ENCODE peak calls at places on chromosome 21, in seven cellular contexts. One of them, this sample, is unnamed.
A peak's percentile ranks its signal among the peaks of the same experiment; 100 is the strongest.

GRCh38 chr21:8991088-8991907 is 1530.1 kb upstream of the TPTE start:
- DNase-seq in NCI-H1417 treated with DMSO at 0.1 percent for 48 hours: no peak
- DNase-seq in ovary: no peak
- DNase-seq in AG09319: no peak
- DNase-seq in NCI-H1092 treated with DMSO at 0.1 percent for 48 hours: no peak
- DNase-seq in stimulated activated CD8-positive, alpha-beta memory T cell treated with anti-CD3 and anti-CD28 coated beads, Interleukin-7, amount 100 ng/mL, for 1 hour: no peak
- DNase-seq in iPS DF 19.7: peak; percentile 96
- DNase-seq in this sample: no peak

GRCh38 chr21:29805110-29805509 is 134.7 kb downstream of the GRIK1 start:
- DNase-seq in NCI-H1417 treated with DMSO at 0.1 percent for 48 hours: no peak
- DNase-seq in iPS DF 19.7: no peak
- DNase-seq in AG09319: no peak
- DNase-seq in ovary: no peak
- DNase-seq in stimulated activated CD8-positive, alpha-beta memory T cell treated with anti-CD3 and anti-CD28 coated beads, Interleukin-7, amount 100 ng/mL, for 1 hour: no peak
- DNase-seq in NCI-H1092 treated with DMSO at 0.1 percent for 48 hours: no peak
- DNase-seq in this sample: no peak

GRCh38 chr21:36565616-36566015 is 85.7 kb upstream of the CLDN14 start:
- DNase-seq in NCI-H1417 treated with DMSO at 0.1 percent for 48 hours: no peak
- DNase-seq in NCI-H1092 treated with DMSO at 0.1 percent for 48 hours: no peak
- DNase-seq in stimulated activated CD8-positive, alpha-beta memory T cell treated with anti-CD3 and anti-CD28 coated beads, Interleukin-7, amount 100 ng/mL, for 1 hour: no peak
- DNase-seq in iPS DF 19.7: no peak
- DNase-seq in ovary: no peak
- DNase-seq in AG09319: no peak
- DNase-seq in this sample: no peak

GRCh38 chr21:35932232-35932911 is 128.0 kb downstream of the SETD4 start:
- DNase-seq in iPS DF 19.7: no peak
- DNase-seq in NCI-H1092 treated with DMSO at 0.1 percent for 48 hours: peak; percentile 80
- DNase-seq in ovary: peak; percentile 27
- DNase-seq in stimulated activated CD8-positive, alpha-beta memory T cell treated with anti-CD3 and anti-CD28 coated beads, Interleukin-7, amount 100 ng/mL, for 1 hour: no peak
- DNase-seq in NCI-H1417 treated with DMSO at 0.1 percent for 48 hours: no peak
- DNase-seq in AG09319: peak; percentile 5
- DNase-seq in this sample: no peak

GRCh38 chr21:42285569-42286245 is 29.5 kb downstream of the TFF3 start:
- DNase-seq in stimulated activated CD8-positive, alpha-beta memory T cell treated with anti-CD3 and anti-CD28 coated beads, Interleukin-7, amount 100 ng/mL, for 1 hour: no peak
- DNase-seq in ovary: no peak
- DNase-seq in NCI-H1092 treated with DMSO at 0.1 percent for 48 hours: no peak
- DNase-seq in AG09319: no peak
- DNase-seq in iPS DF 19.7: no peak
- DNase-seq in NCI-H1417 treated with DMSO at 0.1 percent for 48 hours: no peak
- DNase-seq in this sample: no peak

GRCh38 chr21:21559285-21560045 is 561.3 kb downstream of the NCAM2 start:
- DNase-seq in stimulated activated CD8-positive, alpha-beta memory T cell treated with anti-CD3 and anti-CD28 coated beads, Interleukin-7, amount 100 ng/mL, for 1 hour: no peak
- DNase-seq in AG09319: no peak
- DNase-seq in NCI-H1092 treated with DMSO at 0.1 percent for 48 hours: no peak
- DNase-seq in NCI-H1417 treated with DMSO at 0.1 percent for 48 hours: no peak
- DNase-seq in iPS DF 19.7: no peak
- DNase-seq in ovary: no peak
- DNase-seq in this sample: no peak

GRCh38 chr21:35627462-35627861 is 432.9 kb downstream of the SETD4 start:
- DNase-seq in ovary: no peak
- DNase-seq in stimulated activated CD8-positive, alpha-beta memory T cell treated with anti-CD3 and anti-CD28 coated beads, Interleukin-7, amount 100 ng/mL, for 1 hour: no peak
- DNase-seq in iPS DF 19.7: no peak
- DNase-seq in AG09319: no peak
- DNase-seq in NCI-H1417 treated with DMSO at 0.1 percent for 48 hours: no peak
- DNase-seq in NCI-H1092 treated with DMSO at 0.1 percent for 48 hours: no peak
- DNase-seq in this sample: no peak

GRCh38 chr21:34580181-34580700 is 34.7 kb downstream of the RCAN1 start:
- DNase-seq in stimulated activated CD8-positive, alpha-beta memory T cell treated with anti-CD3 and anti-CD28 coated beads, Interleukin-7, amount 100 ng/mL, for 1 hour: no peak
- DNase-seq in AG09319: no peak
- DNase-seq in NCI-H1417 treated with DMSO at 0.1 percent for 48 hours: no peak
- DNase-seq in ovary: no peak
- DNase-seq in iPS DF 19.7: no peak
- DNase-seq in NCI-H1092 treated with DMSO at 0.1 percent for 48 hours: no peak
- DNase-seq in this sample: no peak

GRCh38 chr21:44758781-44759627 is 42.6 kb downstream of the UBE2G2 start:
- DNase-seq in iPS DF 19.7: no peak
- DNase-seq in AG09319: no peak
- DNase-seq in NCI-H1417 treated with DMSO at 0.1 percent for 48 hours: no peak
- DNase-seq in NCI-H1092 treated with DMSO at 0.1 percent for 48 hours: no peak
- DNase-seq in stimulated activated CD8-positive, alpha-beta memory T cell treated with anti-CD3 and anti-CD28 coated beads, Interleukin-7, amount 100 ng/mL, for 1 hour: no peak
- DNase-seq in ovary: no peak
- DNase-seq in this sample: no peak

GRCh38 chr21:19468981-19469715 is 1065.6 kb upstream of the TMPRSS15 start:
- DNase-seq in iPS DF 19.7: no peak
- DNase-seq in AG09319: no peak
- DNase-seq in NCI-H1417 treated with DMSO at 0.1 percent for 48 hours: no peak
- DNase-seq in NCI-H1092 treated with DMSO at 0.1 percent for 48 hours: no peak
- DNase-seq in ovary: no peak
- DNase-seq in stimulated activated CD8-positive, alpha-beta memory T cell treated with anti-CD3 and anti-CD28 coated beads, Interleukin-7, amount 100 ng/mL, for 1 hour: no peak
- DNase-seq in this sample: no peak

GRCh38 chr21:35265170-35265877 is 216.2 kb upstream of the RUNX1 start:
- DNase-seq in NCI-H1092 treated with DMSO at 0.1 percent for 48 hours: no peak
- DNase-seq in AG09319: no peak
- DNase-seq in ovary: no peak
- DNase-seq in NCI-H1417 treated with DMSO at 0.1 percent for 48 hours: no peak
- DNase-seq in stimulated activated CD8-positive, alpha-beta memory T cell treated with anti-CD3 and anti-CD28 coated beads, Interleukin-7, amount 100 ng/mL, for 1 hour: no peak
- DNase-seq in iPS DF 19.7: no peak
- DNase-seq in this sample: no peak

GRCh38 chr21:41601573-41602371 is 93.8 kb upstream of the TMPRSS2 start:
- DNase-seq in ovary: no peak
- DNase-seq in AG09319: peak; percentile 10
- DNase-seq in iPS DF 19.7: no peak
- DNase-seq in NCI-H1092 treated with DMSO at 0.1 percent for 48 hours: peak; percentile 9
- DNase-seq in stimulated activated CD8-positive, alpha-beta memory T cell treated with anti-CD3 and anti-CD28 coated beads, Interleukin-7, amount 100 ng/mL, for 1 hour: no peak
- DNase-seq in NCI-H1417 treated with DMSO at 0.1 percent for 48 hours: no peak
- DNase-seq in this sample: no peak

GRCh38 chr21:42039470-42039901 is 29.3 kb upstream of the ZBTB21 start:
- DNase-seq in iPS DF 19.7: no peak
- DNase-seq in stimulated activated CD8-positive, alpha-beta memory T cell treated with anti-CD3 and anti-CD28 coated beads, Interleukin-7, amount 100 ng/mL, for 1 hour: no peak
- DNase-seq in NCI-H1417 treated with DMSO at 0.1 percent for 48 hours: no peak
- DNase-seq in ovary: no peak
- DNase-seq in NCI-H1092 treated with DMSO at 0.1 percent for 48 hours: no peak
- DNase-seq in AG09319: peak; percentile 27
- DNase-seq in this sample: no peak

GRCh38 chr21:41931041-41931451 is 22.8 kb downstream of the C2CD2 start:
- DNase-seq in NCI-H1092 treated with DMSO at 0.1 percent for 48 hours: no peak
- DNase-seq in NCI-H1417 treated with DMSO at 0.1 percent for 48 hours: no peak
- DNase-seq in AG09319: no peak
- DNase-seq in stimulated activated CD8-positive, alpha-beta memory T cell treated with anti-CD3 and anti-CD28 coated beads, Interleukin-7, amount 100 ng/mL, for 1 hour: no peak
- DNase-seq in ovary: no peak
- DNase-seq in iPS DF 19.7: no peak
- DNase-seq in this sample: no peak

GRCh38 chr21:46390603-46391545 is 66.9 kb downstream of the PCNT start:
- DNase-seq in iPS DF 19.7: no peak
- DNase-seq in NCI-H1092 treated with DMSO at 0.1 percent for 48 hours: no peak
- DNase-seq in stimulated activated CD8-positive, alpha-beta memory T cell treated with anti-CD3 and anti-CD28 coated beads, Interleukin-7, amount 100 ng/mL, for 1 hour: no peak
- DNase-seq in AG09319: no peak
- DNase-seq in NCI-H1417 treated with DMSO at 0.1 percent for 48 hours: no peak
- DNase-seq in ovary: no peak
- DNase-seq in this sample: no peak

GRCh38 chr21:45541221-45542039 is 810 bp downstream of the SLC19A1 start:
- DNase-seq in NCI-H1417 treated with DMSO at 0.1 percent for 48 hours: no peak
- DNase-seq in iPS DF 19.7: no peak
- DNase-seq in AG09319: no peak
- DNase-seq in ovary: peak; percentile 75
- DNase-seq in NCI-H1092 treated with DMSO at 0.1 percent for 48 hours: peak; percentile 30
- DNase-seq in stimulated activated CD8-positive, alpha-beta memory T cell treated with anti-CD3 and anti-CD28 coated beads, Interleukin-7, amount 100 ng/mL, for 1 hour: peak; percentile 20
- DNase-seq in this sample: no peak

GRCh38 chr21:19461481-19462205 is 1058.1 kb upstream of the TMPRSS15 start:
- DNase-seq in NCI-H1417 treated with DMSO at 0.1 percent for 48 hours: no peak
- DNase-seq in ovary: no peak
- DNase-seq in AG09319: no peak
- DNase-seq in iPS DF 19.7: no peak
- DNase-seq in NCI-H1092 treated with DMSO at 0.1 percent for 48 hours: no peak
- DNase-seq in stimulated activated CD8-positive, alpha-beta memory T cell treated with anti-CD3 and anti-CD28 coated beads, Interleukin-7, amount 100 ng/mL, for 1 hour: no peak
- DNase-seq in this sample: no peak

GRCh38 chr21:43597052-43597451 is 62.2 kb downstream of the HSF2BP start:
- DNase-seq in AG09319: no peak
- DNase-seq in NCI-H1092 treated with DMSO at 0.1 percent for 48 hours: no peak
- DNase-seq in stimulated activated CD8-positive, alpha-beta memory T cell treated with anti-CD3 and anti-CD28 coated beads, Interleukin-7, amount 100 ng/mL, for 1 hour: no peak
- DNase-seq in ovary: no peak
- DNase-seq in iPS DF 19.7: no peak
- DNase-seq in NCI-H1417 treated with DMSO at 0.1 percent for 48 hours: no peak
- DNase-seq in this sample: no peak

GRCh38 chr21:36994501-36995189 is 11.9 kb upstream of the RIPPLY3 start:
- DNase-seq in iPS DF 19.7: no peak
- DNase-seq in NCI-H1417 treated with DMSO at 0.1 percent for 48 hours: no peak
- DNase-seq in NCI-H1092 treated with DMSO at 0.1 percent for 48 hours: no peak
- DNase-seq in AG09319: no peak
- DNase-seq in stimulated activated CD8-positive, alpha-beta memory T cell treated with anti-CD3 and anti-CD28 coated beads, Interleukin-7, amount 100 ng/mL, for 1 hour: no peak
- DNase-seq in ovary: no peak
- DNase-seq in this sample: no peak

GRCh38 chr21:46661211-46661625 is 25.7 kb downstream of the PRMT2 start:
- DNase-seq in NCI-H1417 treated with DMSO at 0.1 percent for 48 hours: no peak
- DNase-seq in NCI-H1092 treated with DMSO at 0.1 percent for 48 hours: peak; percentile 48
- DNase-seq in ovary: peak; percentile 71
- DNase-seq in iPS DF 19.7: no peak
- DNase-seq in AG09319: peak; percentile 68
- DNase-seq in stimulated activated CD8-positive, alpha-beta memory T cell treated with anti-CD3 and anti-CD28 coated beads, Interleukin-7, amount 100 ng/mL, for 1 hour: no peak
- DNase-seq in this sample: no peak

GRCh38 chr21:42262826-42263225 is 43.9 kb downstream of the ABCG1 start:
- DNase-seq in NCI-H1417 treated with DMSO at 0.1 percent for 48 hours: no peak
- DNase-seq in AG09319: no peak
- DNase-seq in NCI-H1092 treated with DMSO at 0.1 percent for 48 hours: peak; percentile 5
- DNase-seq in iPS DF 19.7: no peak
- DNase-seq in stimulated activated CD8-positive, alpha-beta memory T cell treated with anti-CD3 and anti-CD28 coated beads, Interleukin-7, amount 100 ng/mL, for 1 hour: no peak
- DNase-seq in ovary: peak; percentile 57
- DNase-seq in this sample: no peak

GRCh38 chr21:34877485-34878128 is 171.5 kb downstream of the RUNX1 start:
- DNase-seq in ovary: no peak
- DNase-seq in AG09319: no peak
- DNase-seq in stimulated activated CD8-positive, alpha-beta memory T cell treated with anti-CD3 and anti-CD28 coated beads, Interleukin-7, amount 100 ng/mL, for 1 hour: no peak
- DNase-seq in NCI-H1092 treated with DMSO at 0.1 percent for 48 hours: peak; percentile 48
- DNase-seq in iPS DF 19.7: no peak
- DNase-seq in NCI-H1417 treated with DMSO at 0.1 percent for 48 hours: no peak
- DNase-seq in this sample: no peak

GRCh38 chr21:42655797-42656770 is 2.7 kb downstream of the PDE9A start:
- DNase-seq in ovary: no peak
- DNase-seq in NCI-H1417 treated with DMSO at 0.1 percent for 48 hours: no peak
- DNase-seq in stimulated activated CD8-positive, alpha-beta memory T cell treated with anti-CD3 and anti-CD28 coated beads, Interleukin-7, amount 100 ng/mL, for 1 hour: no peak
- DNase-seq in iPS DF 19.7: no peak
- DNase-seq in AG09319: no peak
- DNase-seq in NCI-H1092 treated with DMSO at 0.1 percent for 48 hours: no peak
- DNase-seq in this sample: no peak

GRCh38 chr21:15004721-15005370 is 60.0 kb downstream of the NRIP1 start:
- DNase-seq in AG09319: no peak
- DNase-seq in NCI-H1092 treated with DMSO at 0.1 percent for 48 hours: no peak
- DNase-seq in iPS DF 19.7: no peak
- DNase-seq in NCI-H1417 treated with DMSO at 0.1 percent for 48 hours: no peak
- DNase-seq in ovary: no peak
- DNase-seq in stimulated activated CD8-positive, alpha-beta memory T cell treated with anti-CD3 and anti-CD28 coated beads, Interleukin-7, amount 100 ng/mL, for 1 hour: no peak
- DNase-seq in this sample: no peak

GRCh38 chr21:43810505-43811261 is 21.3 kb downstream of the RRP1 start:
- DNase-seq in AG09319: no peak
- DNase-seq in ovary: peak; percentile 84
- DNase-seq in stimulated activated CD8-positive, alpha-beta memory T cell treated with anti-CD3 and anti-CD28 coated beads, Interleukin-7, amount 100 ng/mL, for 1 hour: peak; percentile 70
- DNase-seq in NCI-H1092 treated with DMSO at 0.1 percent for 48 hours: peak; percentile 50
- DNase-seq in iPS DF 19.7: no peak
- DNase-seq in NCI-H1417 treated with DMSO at 0.1 percent for 48 hours: no peak
- DNase-seq in this sample: no peak

GRCh38 chr21:41133896-41134522 is 34.0 kb upstream of the BACE2 start:
- DNase-seq in stimulated activated CD8-positive, alpha-beta memory T cell treated with anti-CD3 and anti-CD28 coated beads, Interleukin-7, amount 100 ng/mL, for 1 hour: no peak
- DNase-seq in NCI-H1417 treated with DMSO at 0.1 percent for 48 hours: no peak
- DNase-seq in ovary: no peak
- DNase-seq in AG09319: no peak
- DNase-seq in iPS DF 19.7: no peak
- DNase-seq in NCI-H1092 treated with DMSO at 0.1 percent for 48 hours: peak; percentile 46
- DNase-seq in this sample: no peak

GRCh38 chr21:36235058-36235582 is 78.5 kb downstream of the DOP1B start:
- DNase-seq in stimulated activated CD8-positive, alpha-beta memory T cell treated with anti-CD3 and anti-CD28 coated beads, Interleukin-7, amount 100 ng/mL, for 1 hour: no peak
- DNase-seq in iPS DF 19.7: no peak
- DNase-seq in AG09319: no peak
- DNase-seq in ovary: no peak
- DNase-seq in NCI-H1417 treated with DMSO at 0.1 percent for 48 hours: no peak
- DNase-seq in NCI-H1092 treated with DMSO at 0.1 percent for 48 hours: no peak
- DNase-seq in this sample: no peak

GRCh38 chr21:35868005-35868868 is 192.1 kb downstream of the SETD4 start:
- DNase-seq in AG09319: no peak
- DNase-seq in NCI-H1417 treated with DMSO at 0.1 percent for 48 hours: no peak
- DNase-seq in ovary: no peak
- DNase-seq in iPS DF 19.7: no peak
- DNase-seq in NCI-H1092 treated with DMSO at 0.1 percent for 48 hours: no peak
- DNase-seq in stimulated activated CD8-positive, alpha-beta memory T cell treated with anti-CD3 and anti-CD28 coated beads, Interleukin-7, amount 100 ng/mL, for 1 hour: no peak
- DNase-seq in this sample: no peak

GRCh38 chr21:44574457-44575306 is 1.2 kb downstream of the KRTAP10-4 start:
- DNase-seq in AG09319: no peak
- DNase-seq in NCI-H1417 treated with DMSO at 0.1 percent for 48 hours: no peak
- DNase-seq in iPS DF 19.7: no peak
- DNase-seq in stimulated activated CD8-positive, alpha-beta memory T cell treated with anti-CD3 and anti-CD28 coated beads, Interleukin-7, amount 100 ng/mL, for 1 hour: no peak
- DNase-seq in ovary: no peak
- DNase-seq in NCI-H1092 treated with DMSO at 0.1 percent for 48 hours: no peak
- DNase-seq in this sample: no peak

GRCh38 chr21:45888361-45889009 is 93.1 kb upstream of the COL6A1 start:
- DNase-seq in NCI-H1417 treated with DMSO at 0.1 percent for 48 hours: no peak
- DNase-seq in stimulated activated CD8-positive, alpha-beta memory T cell treated with anti-CD3 and anti-CD28 coated beads, Interleukin-7, amount 100 ng/mL, for 1 hour: no peak
- DNase-seq in AG09319: no peak
- DNase-seq in ovary: no peak
- DNase-seq in iPS DF 19.7: no peak
- DNase-seq in NCI-H1092 treated with DMSO at 0.1 percent for 48 hours: peak; percentile 44
- DNase-seq in this sample: no peak

GRCh38 chr21:44300262-44300959 is 558 bp downstream of the PFKL start:
- DNase-seq in NCI-H1417 treated with DMSO at 0.1 percent for 48 hours: no peak
- DNase-seq in NCI-H1092 treated with DMSO at 0.1 percent for 48 hours: peak; percentile 26
- DNase-seq in iPS DF 19.7: no peak
- DNase-seq in ovary: peak; percentile 72
- DNase-seq in AG09319: no peak
- DNase-seq in stimulated activated CD8-positive, alpha-beta memory T cell treated with anti-CD3 and anti-CD28 coated beads, Interleukin-7, amount 100 ng/mL, for 1 hour: peak; percentile 25
- DNase-seq in this sample: no peak

GRCh38 chr21:34942911-34943310 is 106.2 kb downstream of the RUNX1 start:
- DNase-seq in ovary: no peak
- DNase-seq in NCI-H1092 treated with DMSO at 0.1 percent for 48 hours: no peak
- DNase-seq in AG09319: no peak
- DNase-seq in NCI-H1417 treated with DMSO at 0.1 percent for 48 hours: no peak
- DNase-seq in stimulated activated CD8-positive, alpha-beta memory T cell treated with anti-CD3 and anti-CD28 coated beads, Interleukin-7, amount 100 ng/mL, for 1 hour: no peak
- DNase-seq in iPS DF 19.7: no peak
- DNase-seq in this sample: no peak

GRCh38 chr21:24280591-24280990 is 1326.7 kb downstream of the MRPL39 start:
- DNase-seq in iPS DF 19.7: no peak
- DNase-seq in NCI-H1092 treated with DMSO at 0.1 percent for 48 hours: no peak
- DNase-seq in stimulated activated CD8-positive, alpha-beta memory T cell treated with anti-CD3 and anti-CD28 coated beads, Interleukin-7, amount 100 ng/mL, for 1 hour: no peak
- DNase-seq in ovary: no peak
- DNase-seq in AG09319: no peak
- DNase-seq in NCI-H1417 treated with DMSO at 0.1 percent for 48 hours: no peak
- DNase-seq in this sample: no peak

GRCh38 chr21:45154511-45155508 is 80.4 kb downstream of the ADARB1 start:
- DNase-seq in stimulated activated CD8-positive, alpha-beta memory T cell treated with anti-CD3 and anti-CD28 coated beads, Interleukin-7, amount 100 ng/mL, for 1 hour: no peak
- DNase-seq in AG09319: no peak
- DNase-seq in ovary: no peak
- DNase-seq in NCI-H1092 treated with DMSO at 0.1 percent for 48 hours: peak; percentile 19
- DNase-seq in NCI-H1417 treated with DMSO at 0.1 percent for 48 hours: no peak
- DNase-seq in iPS DF 19.7: no peak
- DNase-seq in this sample: no peak

GRCh38 chr21:42319851-42320602 is 4.8 kb upstream of the TFF3 start:
- DNase-seq in stimulated activated CD8-positive, alpha-beta memory T cell treated with anti-CD3 and anti-CD28 coated beads, Interleukin-7, amount 100 ng/mL, for 1 hour: no peak
- DNase-seq in AG09319: no peak
- DNase-seq in iPS DF 19.7: no peak
- DNase-seq in NCI-H1417 treated with DMSO at 0.1 percent for 48 hours: no peak
- DNase-seq in NCI-H1092 treated with DMSO at 0.1 percent for 48 hours: no peak
- DNase-seq in ovary: no peak
- DNase-seq in this sample: no peak

GRCh38 chr21:41953831-41954653 is at the start of gene C2CD2:
- DNase-seq in iPS DF 19.7: no peak
- DNase-seq in ovary: peak; percentile 82
- DNase-seq in stimulated activated CD8-positive, alpha-beta memory T cell treated with anti-CD3 and anti-CD28 coated beads, Interleukin-7, amount 100 ng/mL, for 1 hour: no peak
- DNase-seq in NCI-H1092 treated with DMSO at 0.1 percent for 48 hours: no peak
- DNase-seq in AG09319: no peak
- DNase-seq in NCI-H1417 treated with DMSO at 0.1 percent for 48 hours: no peak
- DNase-seq in this sample: no peak

This sample was measured in cortex of kidney.